ENCODE peak calls at places on chromosomes 5 and 9, in four cellular contexts. Q, V, K and X are unnamed samples.

GRCh38 chr5:92613546-92613945 is 967.5 kb downstream of the NR2F1-AS1 start:
- DNase-seq in Q (no peak), K (peak), V (no peak), X (no peak)

GRCh38 chr5:172344855-172345254 is 61.3 kb upstream of the UBTD2 start:
- DNase-seq in K (no peak), V (no peak), Q (no peak), X (no peak)

GRCh38 chr5:14153071-14153864 is 10.1 kb downstream of the TRIO start:
- DNase-seq in K (no peak), Q (no peak), V (no peak), X (peak)

GRCh38 chr9:124373386-124373785 is 41.9 kb downstream of the PSMB7 start:
- DNase-seq in V (no peak), K (no peak), Q (no peak), X (no peak)

GRCh38 chr5:60700347-60700815 is 415 bp upstream of the DEPDC1B start:
- DNase-seq in Q (no peak), V (no peak), K (no peak), X (no peak)

GRCh38 chr5:74392698-74393431 is 247.7 kb downstream of the ENC1 start:
- DNase-seq in K (peak), V (no peak), Q (no peak), X (no peak)

GRCh38 chr9:129866373-129867137 is 31.3 kb downstream of the USP20 start:
- DNase-seq in Q (no peak), V (no peak), K (no peak), X (no peak)

GRCh38 chr9:33288235-33288634 is 2.1 kb upstream of the NFX1 start:
- DNase-seq in K (no peak), V (no peak), Q (no peak), X (no peak)

GRCh38 chr5:91018185-91018584 is 364.9 kb downstream of the ARRDC3 start:
- DNase-seq in Q (no peak), K (no peak), V (no peak), X (no peak)

GRCh38 chr5:74378464-74378863 is 262.1 kb downstream of the ENC1 start:
- DNase-seq in Q (no peak), V (no peak), K (peak), X (no peak)

GRCh38 chr5:176870110-176870591 is 29.0 kb downstream of the HK3 start:
- DNase-seq in Q (no peak), V (peak), K (peak), X (no peak)

GRCh38 chr5:59380350-59380951 is 513.1 kb downstream of the PDE4D start:
- DNase-seq in K (peak), V (peak), Q (no peak), X (no peak)

GRCh38 chr9:14346301-14346721 is 32.4 kb upstream of the NFIB start:
- DNase-seq in K (no peak), Q (peak), V (peak), X (no peak)

GRCh38 chr9:14344846-14345585 is 31.1 kb upstream of the NFIB start:
- DNase-seq in V (peak), Q (no peak), K (no peak), X (no peak)

GRCh38 chr9:14343948-14344547 is 30.1 kb upstream of the NFIB start:
- DNase-seq in K (no peak), V (peak), Q (peak), X (no peak)

GRCh38 chr9:14346826-14347407 is 33.0 kb upstream of the NFIB start:
- DNase-seq in Q (peak), K (no peak), V (peak), X (no peak)

GRCh38 chr9:14345586-14346237 is 31.8 kb upstream of the NFIB start:
- DNase-seq in K (no peak), Q (peak), V (peak), X (no peak)
- H3K4me3 ChIP-seq in K (no peak), Q (peak), V (peak), X (no peak)

DNA sequence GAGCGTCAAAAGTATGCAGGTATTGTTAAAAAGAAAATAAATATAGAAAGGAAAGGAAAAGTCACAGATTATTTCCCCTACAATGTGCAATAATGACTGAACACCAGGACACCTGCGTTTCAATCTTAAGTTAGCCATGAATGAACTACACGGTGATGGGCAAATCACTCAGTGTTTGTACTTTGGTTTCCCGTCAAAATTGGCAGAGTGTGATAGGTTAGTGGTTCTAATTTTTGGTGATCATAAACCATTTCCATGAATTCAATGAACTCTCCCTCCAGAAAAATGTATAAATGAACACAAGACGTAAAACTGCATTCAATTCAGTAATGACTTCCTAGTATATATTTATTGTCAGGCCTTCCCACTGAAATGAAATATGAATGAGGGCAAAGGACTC is 59.0 kb upstream of the ITGA1 start:
- DNase-seq in Q (no peak), V (no peak), K (no peak), X (no peak)
- H3K27ac ChIP-seq in Q (no peak), V (no peak), K (no peak), X (no peak)

GRCh38 chr5:54477941-54478478 is 22.5 kb downstream of the HSPB3 start:
- DNase-seq in Q (no peak), K (no peak), V (no peak), X (no peak)

GRCh38 chr5:54484219-54484894 is 28.9 kb downstream of the HSPB3 start:
- DNase-seq in K (no peak), Q (no peak), V (no peak), X (no peak)

GRCh38 chr5:54480296-54480695 is 24.8 kb downstream of the HSPB3 start:
- DNase-seq in Q (no peak), K (peak), V (no peak), X (no peak)
- H3K4me3 ChIP-seq in Q (no peak), K (no peak), V (no peak), X (no peak)

DNA sequence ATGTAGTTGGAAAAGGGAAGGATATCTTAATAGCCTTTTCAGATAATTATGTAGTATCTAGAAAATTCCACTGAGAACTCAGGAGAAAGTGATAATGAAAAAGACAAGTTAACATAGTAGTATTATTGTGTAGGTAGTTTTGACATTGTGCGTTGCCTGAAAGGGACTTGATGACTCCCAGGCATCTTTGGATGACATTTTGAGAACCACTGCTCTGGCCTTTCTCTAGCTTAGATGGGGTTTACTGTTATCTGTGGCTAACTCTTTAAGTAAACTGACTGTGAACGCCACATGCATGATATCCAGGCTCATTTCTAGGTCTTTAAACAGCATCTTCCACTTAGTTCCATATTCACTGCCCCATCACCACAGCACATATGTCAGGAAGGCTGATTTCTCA is 14.4 kb upstream of the FYB1 start:
- DNase-seq in Q (no peak), K (no peak), V (no peak), X (no peak)
- H3K27ac ChIP-seq in Q (no peak), K (no peak), V (no peak), X (no peak)